ENCODE peak calls at places on chromosomes 12 and 14, in eight cellular contexts. One of them, this sample, is unnamed.

GRCh38 chr14:76546426-76547221 is 170.7 kb downstream of the ESRRB start:
- DNase-seq in astrocyte of the spinal cord: no peak
- DNase-seq in GM23248: peak
- DNase-seq in lower lobe of right lung: no peak
- DNase-seq in fibroblast of pulmonary artery: no peak
- DNase-seq in heart left ventricle: no peak
- DNase-seq in body of pancreas: no peak
- DNase-seq in dorsolateral prefrontal cortex: no peak
- DNase-seq in this sample: no peak

GRCh38 chr12:118034429-118035193 is 18.1 kb downstream of the RFC5 start:
- DNase-seq in astrocyte of the spinal cord: peak
- DNase-seq in body of pancreas: peak
- DNase-seq in lower lobe of right lung: no peak
- DNase-seq in fibroblast of pulmonary artery: peak
- DNase-seq in heart left ventricle: no peak
- DNase-seq in dorsolateral prefrontal cortex: peak
- DNase-seq in GM23248: peak
- DNase-seq in this sample: no peak

GRCh38 chr14:90664911-90665695 is 151.1 kb downstream of the TTC7B start:
- DNase-seq in heart left ventricle: no peak
- DNase-seq in astrocyte of the spinal cord: no peak
- DNase-seq in dorsolateral prefrontal cortex: no peak
- DNase-seq in lower lobe of right lung: no peak
- DNase-seq in fibroblast of pulmonary artery: peak
- DNase-seq in GM23248: no peak
- DNase-seq in body of pancreas: no peak
- DNase-seq in this sample: no peak

GRCh38 chr14:87233806-87234384 is 759.1 kb downstream of the GALC start:
- DNase-seq in lower lobe of right lung: no peak
- DNase-seq in heart left ventricle: no peak
- DNase-seq in GM23248: no peak
- DNase-seq in body of pancreas: no peak
- DNase-seq in fibroblast of pulmonary artery: no peak
- DNase-seq in dorsolateral prefrontal cortex: no peak
- DNase-seq in astrocyte of the spinal cord: no peak
- DNase-seq in this sample: no peak

GRCh38 chr12:46617167-46617566 is 208.6 kb downstream of the SLC38A4 start:
- DNase-seq in body of pancreas: peak
- DNase-seq in dorsolateral prefrontal cortex: no peak
- DNase-seq in GM23248: peak
- DNase-seq in heart left ventricle: no peak
- DNase-seq in lower lobe of right lung: no peak
- DNase-seq in fibroblast of pulmonary artery: peak
- DNase-seq in astrocyte of the spinal cord: no peak
- DNase-seq in this sample: peak

GRCh38 chr12:71567562-71567961 is 96.1 kb downstream of the ZFC3H1 start:
- DNase-seq in body of pancreas: no peak
- DNase-seq in heart left ventricle: no peak
- DNase-seq in lower lobe of right lung: peak
- DNase-seq in astrocyte of the spinal cord: no peak
- DNase-seq in dorsolateral prefrontal cortex: no peak
- DNase-seq in GM23248: peak
- DNase-seq in fibroblast of pulmonary artery: no peak
- DNase-seq in this sample: no peak

GRCh38 chr12:57238854-57239554 is 9.5 kb downstream of the SHMT2 start:
- DNase-seq in lower lobe of right lung: peak
- DNase-seq in heart left ventricle: peak
- DNase-seq in GM23248: peak
- DNase-seq in fibroblast of pulmonary artery: peak
- DNase-seq in body of pancreas: peak
- DNase-seq in dorsolateral prefrontal cortex: peak
- DNase-seq in astrocyte of the spinal cord: peak
- DNase-seq in this sample: peak

GRCh38 chr12:95701722-95702418 is 88.7 kb downstream of the NTN4 start:
- DNase-seq in dorsolateral prefrontal cortex: no peak
- DNase-seq in astrocyte of the spinal cord: peak
- DNase-seq in fibroblast of pulmonary artery: no peak
- DNase-seq in heart left ventricle: no peak
- DNase-seq in body of pancreas: no peak
- DNase-seq in lower lobe of right lung: no peak
- DNase-seq in GM23248: no peak
- DNase-seq in this sample: no peak

GRCh38 chr12:78009031-78009430 is 178.3 kb downstream of the NAV3 start:
- DNase-seq in heart left ventricle: no peak
- DNase-seq in astrocyte of the spinal cord: no peak
- DNase-seq in dorsolateral prefrontal cortex: no peak
- DNase-seq in fibroblast of pulmonary artery: no peak
- DNase-seq in GM23248: no peak
- DNase-seq in lower lobe of right lung: no peak
- DNase-seq in body of pancreas: no peak
- DNase-seq in this sample: no peak

DNA sequence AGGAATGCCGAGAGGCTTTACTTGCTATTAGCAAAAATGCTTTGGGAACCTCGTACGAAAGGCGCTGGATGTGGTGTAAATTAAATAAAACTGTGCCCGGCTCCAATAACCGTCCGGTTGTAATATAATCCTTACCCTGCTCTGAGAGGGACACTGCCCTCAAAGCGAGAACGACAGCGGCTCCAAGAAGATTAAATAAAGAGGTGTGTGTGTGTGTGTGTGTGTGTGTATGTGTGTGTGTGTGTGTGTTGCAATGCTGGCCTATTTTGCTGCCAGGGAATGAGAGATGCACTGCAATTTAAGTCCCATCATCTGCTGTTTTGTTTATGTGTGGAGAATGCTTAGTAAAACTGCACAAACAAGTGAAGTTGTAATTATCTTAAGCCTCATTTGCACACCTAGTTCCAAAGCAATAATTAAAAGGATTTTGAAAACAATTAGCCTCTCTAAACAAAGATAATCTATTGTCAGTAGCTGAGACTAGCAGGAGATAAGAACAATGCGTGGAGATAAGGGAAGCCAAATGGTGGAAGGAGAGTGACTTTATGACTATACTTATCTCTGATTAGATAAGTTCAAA is 1.2 kb upstream of the SIX1 start:
- DNase-seq in astrocyte of the spinal cord: no peak
- DNase-seq in body of pancreas: no peak
- DNase-seq in fibroblast of pulmonary artery: no peak
- DNase-seq in GM23248: peak
- DNase-seq in heart left ventricle: no peak
- DNase-seq in dorsolateral prefrontal cortex: no peak
- DNase-seq in lower lobe of right lung: no peak
- DNase-seq in this sample: no peak
- H3K4me3 ChIP-seq in astrocyte of the spinal cord: peak
- H3K4me3 ChIP-seq in body of pancreas: no peak
- H3K4me3 ChIP-seq in fibroblast of pulmonary artery: no peak
- H3K4me3 ChIP-seq in GM23248: peak
- H3K4me3 ChIP-seq in heart left ventricle: no peak
- H3K4me3 ChIP-seq in dorsolateral prefrontal cortex: peak
- H3K4me3 ChIP-seq in lower lobe of right lung: no peak
- H3K4me3 ChIP-seq in this sample: peak

GRCh38 chr12:52372216-52373154 is 5.2 kb upstream of the KRT85 start:
- DNase-seq in GM23248: peak
- DNase-seq in heart left ventricle: peak
- DNase-seq in dorsolateral prefrontal cortex: peak
- DNase-seq in body of pancreas: peak
- DNase-seq in fibroblast of pulmonary artery: peak
- DNase-seq in lower lobe of right lung: peak
- DNase-seq in astrocyte of the spinal cord: peak
- DNase-seq in this sample: peak

GRCh38 chr12:52369809-52370208 is 2.5 kb upstream of the KRT85 start:
- DNase-seq in astrocyte of the spinal cord: no peak
- DNase-seq in heart left ventricle: no peak
- DNase-seq in body of pancreas: no peak
- DNase-seq in GM23248: no peak
- DNase-seq in fibroblast of pulmonary artery: no peak
- DNase-seq in dorsolateral prefrontal cortex: no peak
- DNase-seq in lower lobe of right lung: no peak
- DNase-seq in this sample: no peak

GRCh38 chr12:52369220-52369619 is 1.9 kb upstream of the KRT85 start:
- DNase-seq in dorsolateral prefrontal cortex: no peak
- DNase-seq in body of pancreas: no peak
- DNase-seq in lower lobe of right lung: no peak
- DNase-seq in heart left ventricle: no peak
- DNase-seq in astrocyte of the spinal cord: no peak
- DNase-seq in fibroblast of pulmonary artery: no peak
- DNase-seq in GM23248: peak
- DNase-seq in this sample: no peak

GRCh38 chr12:52370906-52371608 is 3.8 kb upstream of the KRT85 start:
- DNase-seq in astrocyte of the spinal cord: no peak
- DNase-seq in dorsolateral prefrontal cortex: peak
- DNase-seq in heart left ventricle: no peak
- DNase-seq in body of pancreas: peak
- DNase-seq in fibroblast of pulmonary artery: peak
- DNase-seq in GM23248: peak
- DNase-seq in lower lobe of right lung: no peak
- DNase-seq in this sample: no peak

GRCh38 chr12:52371716-52372115 is 4.4 kb upstream of the KRT85 start:
- DNase-seq in lower lobe of right lung: no peak
- DNase-seq in GM23248: no peak
- DNase-seq in heart left ventricle: no peak
- DNase-seq in fibroblast of pulmonary artery: no peak
- DNase-seq in body of pancreas: no peak
- DNase-seq in astrocyte of the spinal cord: no peak
- DNase-seq in dorsolateral prefrontal cortex: no peak
- DNase-seq in this sample: no peak
- H3K4me3 ChIP-seq in lower lobe of right lung: no peak
- H3K4me3 ChIP-seq in GM23248: no peak
- H3K4me3 ChIP-seq in heart left ventricle: no peak
- H3K4me3 ChIP-seq in fibroblast of pulmonary artery: no peak
- H3K4me3 ChIP-seq in body of pancreas: no peak
- H3K4me3 ChIP-seq in astrocyte of the spinal cord: no peak
- H3K4me3 ChIP-seq in dorsolateral prefrontal cortex: no peak
- H3K4me3 ChIP-seq in this sample: no peak

GRCh38 chr12:120155072-120155471 is 38.5 kb upstream of the RAB35 start:
- DNase-seq in GM23248: no peak
- DNase-seq in heart left ventricle: no peak
- DNase-seq in fibroblast of pulmonary artery: no peak
- DNase-seq in astrocyte of the spinal cord: no peak
- DNase-seq in lower lobe of right lung: no peak
- DNase-seq in body of pancreas: no peak
- DNase-seq in dorsolateral prefrontal cortex: no peak
- DNase-seq in this sample: no peak
- H3K4me3 ChIP-seq in GM23248: no peak
- H3K4me3 ChIP-seq in heart left ventricle: no peak
- H3K4me3 ChIP-seq in fibroblast of pulmonary artery: no peak
- H3K4me3 ChIP-seq in astrocyte of the spinal cord: no peak
- H3K4me3 ChIP-seq in lower lobe of right lung: no peak
- H3K4me3 ChIP-seq in body of pancreas: no peak
- H3K4me3 ChIP-seq in dorsolateral prefrontal cortex: no peak
- H3K4me3 ChIP-seq in this sample: no peak

GRCh38 chr12:50597200-50598195 is 92.7 kb downstream of the DIP2B start:
- DNase-seq in body of pancreas: no peak
- DNase-seq in fibroblast of pulmonary artery: peak
- DNase-seq in GM23248: peak
- DNase-seq in astrocyte of the spinal cord: peak
- DNase-seq in heart left ventricle: no peak
- DNase-seq in dorsolateral prefrontal cortex: no peak
- DNase-seq in lower lobe of right lung: no peak
- DNase-seq in this sample: peak
- H3K4me3 ChIP-seq in body of pancreas: no peak
- H3K4me3 ChIP-seq in fibroblast of pulmonary artery: peak
- H3K4me3 ChIP-seq in GM23248: peak
- H3K4me3 ChIP-seq in astrocyte of the spinal cord: no peak
- H3K4me3 ChIP-seq in heart left ventricle: no peak
- H3K4me3 ChIP-seq in dorsolateral prefrontal cortex: peak
- H3K4me3 ChIP-seq in lower lobe of right lung: no peak
- H3K4me3 ChIP-seq in this sample: no peak

GRCh38 chr14:94926176-94926575 is 156.3 kb upstream of the GSC start:
- DNase-seq in GM23248: no peak
- DNase-seq in heart left ventricle: no peak
- DNase-seq in dorsolateral prefrontal cortex: no peak
- DNase-seq in body of pancreas: no peak
- DNase-seq in fibroblast of pulmonary artery: no peak
- DNase-seq in astrocyte of the spinal cord: no peak
- DNase-seq in lower lobe of right lung: no peak
- DNase-seq in this sample: no peak
- H3K4me3 ChIP-seq in GM23248: no peak
- H3K4me3 ChIP-seq in heart left ventricle: no peak
- H3K4me3 ChIP-seq in dorsolateral prefrontal cortex: no peak
- H3K4me3 ChIP-seq in body of pancreas: no peak
- H3K4me3 ChIP-seq in fibroblast of pulmonary artery: no peak
- H3K4me3 ChIP-seq in astrocyte of the spinal cord: no peak
- H3K4me3 ChIP-seq in lower lobe of right lung: no peak
- H3K4me3 ChIP-seq in this sample: no peak

GRCh38 chr12:132327351-132328171 is 1.8 kb downstream of the GALNT9 start:
- DNase-seq in GM23248: peak
- DNase-seq in fibroblast of pulmonary artery: peak
- DNase-seq in heart left ventricle: no peak
- DNase-seq in body of pancreas: peak
- DNase-seq in lower lobe of right lung: peak
- DNase-seq in astrocyte of the spinal cord: peak
- DNase-seq in dorsolateral prefrontal cortex: peak
- DNase-seq in this sample: peak
- H3K4me3 ChIP-seq in GM23248: peak
- H3K4me3 ChIP-seq in fibroblast of pulmonary artery: peak
- H3K4me3 ChIP-seq in heart left ventricle: no peak
- H3K4me3 ChIP-seq in body of pancreas: no peak
- H3K4me3 ChIP-seq in lower lobe of right lung: no peak
- H3K4me3 ChIP-seq in astrocyte of the spinal cord: no peak
- H3K4me3 ChIP-seq in dorsolateral prefrontal cortex: peak
- H3K4me3 ChIP-seq in this sample: peak

DNA sequence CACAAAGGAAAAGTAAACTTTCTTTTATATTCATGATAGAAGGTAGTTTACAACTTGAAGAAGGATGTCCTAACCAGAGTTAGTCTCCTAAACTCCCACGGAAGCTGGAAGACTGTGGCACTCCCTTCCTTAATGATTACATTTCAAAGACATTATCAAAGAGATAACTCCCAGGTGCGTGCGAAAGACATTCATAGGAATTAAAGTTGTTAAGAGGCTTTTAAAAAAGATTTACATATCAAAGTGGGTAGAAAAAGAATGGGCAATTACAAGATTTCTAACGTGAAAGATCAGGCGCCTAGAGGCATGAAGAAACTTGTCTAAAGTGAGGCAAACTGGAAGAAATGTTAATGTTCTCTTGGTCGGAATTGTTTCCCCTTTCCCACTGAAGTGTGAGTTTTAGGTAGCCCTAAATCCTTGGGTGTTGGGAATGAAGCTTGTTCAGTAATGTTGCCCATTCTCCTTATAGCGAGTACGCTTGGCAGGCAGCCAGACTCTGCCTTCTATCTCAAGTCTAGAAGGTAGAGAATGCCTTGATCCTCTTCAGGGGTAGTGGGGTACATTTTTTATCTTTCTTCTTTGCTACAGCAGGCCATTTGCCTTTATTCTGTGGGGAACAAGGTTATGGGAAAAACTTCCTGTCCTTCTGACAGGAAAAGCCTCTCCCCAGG is 642.0 kb downstream of the SLC6A15 start:
- DNase-seq in fibroblast of pulmonary artery: peak
- DNase-seq in dorsolateral prefrontal cortex: no peak
- DNase-seq in heart left ventricle: no peak
- DNase-seq in lower lobe of right lung: no peak
- DNase-seq in astrocyte of the spinal cord: no peak
- DNase-seq in GM23248: no peak
- DNase-seq in body of pancreas: peak
- DNase-seq in this sample: no peak
- H3K4me3 ChIP-seq in fibroblast of pulmonary artery: no peak
- H3K4me3 ChIP-seq in dorsolateral prefrontal cortex: no peak
- H3K4me3 ChIP-seq in heart left ventricle: no peak
- H3K4me3 ChIP-seq in lower lobe of right lung: no peak
- H3K4me3 ChIP-seq in astrocyte of the spinal cord: no peak
- H3K4me3 ChIP-seq in GM23248: no peak
- H3K4me3 ChIP-seq in body of pancreas: no peak
- H3K4me3 ChIP-seq in this sample: no peak